ENCODE peak calls at places on chromosomes 7 and 10, in eight cellular contexts. Q is gastrocnemius medialis, V is psoas muscle, T is pancreas, M is heart left ventricle, C is foreskin keratinocyte, U is A549, J is upper lobe of right lung. E is an unnamed sample.
A peak's percentile ranks its signal among the peaks of the same experiment; 100 is the strongest.

GRCh38 chr7:30683839-30684238 is 1.6 kb upstream of the CRHR2 start:
- ATAC-seq in Q (no peak), V (peak; percentile 78), T (no peak), M (no peak), C (no peak), U (no peak), J (no peak), E (no peak)

GRCh38 chr10:277963-278362 is 142.7 kb downstream of the ZMYND11 start:
- ATAC-seq in Q (no peak), V (no peak), T (no peak), M (no peak), C (no peak), U (no peak), J (peak; percentile 21), E (no peak)

GRCh38 chr10:61621538-61622150 is 41.1 kb upstream of the CABCOCO1 start:
- ATAC-seq in Q (no peak), V (no peak), T (peak; percentile 48), M (no peak), C (no peak), U (no peak), J (peak; percentile 55), E (no peak)

GRCh38 chr10:30705625-30706149 is 76.1 kb upstream of the LYZL2 start:
- ATAC-seq in Q (no peak), V (no peak), T (no peak), M (no peak), C (no peak), U (peak; percentile 25), J (peak; percentile 28), E (no peak)

GRCh38 chr7:30561389-30561788 is 33.3 kb upstream of the GARS1 start:
- ATAC-seq in Q (no peak), V (no peak), T (no peak), M (no peak), C (no peak), U (no peak), J (peak; percentile 18), E (no peak)

GRCh38 chr7:90216080-90216674 is 4.6 kb downstream of the STEAP2 start:
- ATAC-seq in Q (no peak), V (no peak), T (no peak), M (no peak), C (no peak), U (no peak), J (no peak), E (no peak)

GRCh38 chr7:620885-621284 is 101.2 kb upstream of the PDGFA start:
- ATAC-seq in Q (no peak), V (no peak), T (no peak), M (no peak), C (no peak), U (no peak), J (no peak), E (no peak)

GRCh38 chr10:25530306-25530705 is 355.5 kb downstream of the GPR158 start:
- ATAC-seq in Q (no peak), V (no peak), T (no peak), M (no peak), C (no peak), U (no peak), J (no peak), E (no peak)

GRCh38 chr7:36686499-36686898 is 37.8 kb downstream of the AOAH start:
- ATAC-seq in Q (no peak), V (no peak), T (peak; percentile 13), M (no peak), C (peak; percentile 90), U (no peak), J (peak; percentile 39), E (no peak)

GRCh38 chr7:139727151-139727705 is 50.6 kb downstream of the HIPK2 start:
- ATAC-seq in Q (no peak), V (no peak), T (no peak), M (no peak), C (peak; percentile 87), U (no peak), J (no peak), E (no peak)

GRCh38 chr10:13613519-13613918 is 26.8 kb downstream of the PRPF18 start:
- ATAC-seq in Q (peak; percentile 47), V (peak; percentile 50), T (peak; percentile 47), M (peak; percentile 61), C (peak; percentile 19), U (peak; percentile 44), J (no peak), E (no peak)

GRCh38 chr7:6590645-6591110 is 857 bp downstream of the INTS15 start:
- ATAC-seq in Q (no peak), V (no peak), T (peak; percentile 24), M (no peak), C (peak; percentile 17), U (peak; percentile 83), J (no peak), E (no peak)
- TF ChIP-seq CTCF in Q (no peak), V (no peak), T (no peak), M (no peak), C (no peak), U (no peak), J (no peak), E (no peak)

DNA sequence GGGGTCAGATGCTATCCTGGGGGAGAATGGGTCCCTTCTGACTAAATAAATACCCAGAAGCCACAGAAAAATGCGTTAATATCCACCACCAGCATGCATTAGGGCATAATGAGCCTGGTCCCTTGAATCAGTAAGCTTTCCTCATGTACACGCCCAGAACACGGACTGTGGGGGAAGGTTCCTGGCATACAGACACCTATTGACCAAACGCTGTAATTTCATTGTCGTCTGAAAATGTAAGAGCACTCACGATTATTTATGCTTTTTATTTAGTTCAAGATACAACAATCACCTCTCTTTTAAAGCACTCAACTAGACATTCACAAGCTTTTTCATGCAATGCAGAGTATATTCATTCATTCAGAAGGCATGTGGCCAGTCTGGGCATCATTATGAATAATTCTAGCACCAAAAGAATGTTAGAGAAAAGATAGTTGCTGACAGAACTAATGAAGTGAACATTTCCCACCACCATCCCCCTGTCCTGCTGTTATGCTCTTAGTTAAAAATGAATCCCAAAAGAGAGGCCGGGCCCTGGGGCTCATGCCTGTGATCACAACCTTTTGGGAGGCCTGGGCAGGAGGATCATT is 101.0 kb downstream of the SVIL start:
- ATAC-seq in Q (no peak), V (no peak), T (peak; percentile 26), M (no peak), C (no peak), U (no peak), J (no peak), E (no peak)
- TF ChIP-seq CTCF in Q (no peak), V (no peak), T (no peak), M (no peak), C (no peak), U (no peak), J (no peak), E (no peak)

GRCh38 chr7:45863715-45864114 is 9.2 kb downstream of the CCDC201 start:
- ATAC-seq in Q (no peak), V (no peak), T (no peak), M (no peak), C (no peak), U (peak; percentile 81), J (no peak), E (no peak)

GRCh38 chr7:45869426-45869825 is 3.5 kb downstream of the CCDC201 start:
- ATAC-seq in Q (no peak), V (no peak), T (no peak), M (no peak), C (no peak), U (no peak), J (no peak), E (no peak)

GRCh38 chr7:45867471-45867870 is 5.4 kb downstream of the CCDC201 start:
- ATAC-seq in Q (no peak), V (no peak), T (no peak), M (no peak), C (no peak), U (no peak), J (no peak), E (no peak)

DNA sequence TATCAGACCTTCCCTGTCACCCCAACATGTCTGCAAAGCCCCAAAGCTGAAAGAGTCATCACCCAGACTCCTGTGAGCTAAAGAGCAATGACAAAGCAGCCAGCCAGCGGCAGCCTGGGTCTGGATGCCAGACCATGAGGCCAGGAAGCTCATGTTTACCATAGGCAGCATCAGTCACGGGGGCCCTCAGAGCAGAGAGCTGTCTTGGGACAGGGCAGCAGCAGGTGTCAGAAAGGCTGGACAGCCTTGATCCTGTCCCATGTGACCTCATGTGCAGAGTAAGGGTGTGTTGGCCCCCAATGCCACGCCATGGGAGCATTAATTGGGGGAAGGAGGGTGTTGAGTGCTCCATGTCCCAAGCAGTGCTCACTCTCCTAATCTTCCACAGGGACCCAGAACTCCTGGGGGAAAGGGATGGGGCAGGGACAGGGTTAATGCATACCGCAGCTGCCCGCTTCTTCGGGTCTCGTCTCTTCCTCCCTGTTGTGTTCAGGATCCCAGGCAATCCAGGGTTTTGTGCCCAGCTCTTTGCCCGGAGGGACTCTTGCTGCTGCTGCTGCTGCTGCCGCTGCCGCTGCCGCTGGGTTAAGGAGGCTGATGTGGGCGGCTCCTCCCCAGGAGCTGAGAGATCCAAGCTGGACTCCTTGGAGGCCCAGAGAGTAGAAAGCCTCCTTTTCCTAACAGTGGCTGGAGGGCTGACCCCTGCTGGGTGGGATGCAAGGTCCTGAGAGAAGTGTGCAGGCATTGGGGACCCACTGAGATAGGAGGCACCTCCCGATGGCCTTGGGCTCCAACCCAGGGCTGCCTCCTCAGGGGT is 7.1 kb downstream of the CCDC201 start:
- ATAC-seq in Q (no peak), V (no peak), T (no peak), M (no peak), C (no peak), U (no peak), J (peak; percentile 18), E (no peak)
- TF ChIP-seq CTCF in Q (no peak), V (no peak), T (no peak), M (no peak), C (no peak), U (no peak), J (no peak), E (no peak)

GRCh38 chr10:60335708-60336107 is 54.0 kb downstream of the ANK3 start:
- ATAC-seq in Q (no peak), V (no peak), T (no peak), M (no peak), C (no peak), U (peak; percentile 84), J (no peak), E (no peak)
- TF ChIP-seq CTCF in Q (no peak), V (no peak), T (no peak), M (no peak), C (peak; percentile 59), U (peak; percentile 56), J (no peak), E (peak; percentile 40)

GRCh38 chr10:75876710-75877109 is 445.3 kb downstream of the LRMDA start:
- ATAC-seq in Q (no peak), V (no peak), T (no peak), M (no peak), C (no peak), U (no peak), J (peak; percentile 41), E (no peak)
- TF ChIP-seq CTCF in Q (no peak), V (no peak), T (no peak), M (no peak), C (no peak), U (no peak), J (no peak), E (no peak)

GRCh38 chr7:10022480-10022879 is 951.2 kb upstream of the PHF14 start:
- ATAC-seq in Q (no peak), V (no peak), T (peak; percentile 63), M (no peak), C (no peak), U (no peak), J (no peak), E (no peak)

GRCh38 chr7:10022957-10023356 is 950.7 kb upstream of the PHF14 start:
- ATAC-seq in Q (no peak), V (no peak), T (peak; percentile 82), M (no peak), C (peak; percentile 24), U (no peak), J (peak; percentile 75), E (no peak)
- TF ChIP-seq CTCF in Q (no peak), V (no peak), T (no peak), M (peak; percentile 46), C (peak; percentile 19), U (no peak), J (peak; percentile 44), E (no peak)

GRCh38 chr10:43785252-43785651 is 136.6 kb upstream of the ZNF32 start:
- ATAC-seq in Q (no peak), V (no peak), T (peak; percentile 51), M (no peak), C (no peak), U (peak; percentile 42), J (no peak), E (no peak)
- TF ChIP-seq CTCF in Q (no peak), V (peak; percentile 7), T (no peak), M (peak; percentile 23), C (no peak), U (no peak), J (no peak), E (no peak)

E was measured in gastroesophageal sphincter.